ENCODE peak calls at places on chromosomes 12 and 14, in six cellular contexts. U, S, V, X, C and L are unnamed samples.

GRCh38 chr12:132191715-132192553 is 47.7 kb downstream of the NOC4L start:
- DNase-seq in U (no peak), S (no peak), V (no peak), X (no peak), C (no peak), L (no peak)

GRCh38 chr12:131390408-131391100 is 320.3 kb upstream of the SFSWAP start:
- DNase-seq in U (no peak), S (no peak), V (no peak), X (no peak), C (no peak), L (no peak)

GRCh38 chr12:122880668-122881067 is 15.3 kb downstream of the VPS37B start:
- DNase-seq in U (no peak), S (peak), V (no peak), X (no peak), C (peak), L (no peak)

GRCh38 chr12:52147367-52147972 is 44.3 kb downstream of the KRT80 start:
- DNase-seq in U (no peak), S (no peak), V (peak), X (no peak), C (peak), L (peak)

GRCh38 chr12:3446653-3447270 is 44.2 kb upstream of the PRMT8 start:
- DNase-seq in U (no peak), S (no peak), V (no peak), X (no peak), C (no peak), L (no peak)

GRCh38 chr14:92890830-92891598 is 31.9 kb upstream of the CHGA start:
- DNase-seq in U (peak), S (no peak), V (no peak), X (no peak), C (no peak), L (no peak)

GRCh38 chr14:68819260-68819691 is 26.4 kb upstream of the ZFP36L1 start:
- DNase-seq in U (no peak), S (no peak), V (peak), X (no peak), C (peak), L (peak)

GRCh38 chr14:75906680-75907280 is 75.0 kb downstream of the TGFB3 start:
- DNase-seq in U (peak), S (peak), V (no peak), X (peak), C (peak), L (peak)

GRCh38 chr12:9866786-9867379 is 2.3 kb downstream of the CLEC2B start:
- DNase-seq in U (no peak), S (no peak), V (no peak), X (no peak), C (no peak), L (no peak)

GRCh38 chr12:10140001-10140400 is 10.0 kb upstream of the CLEC7A start:
- DNase-seq in U (peak), S (peak), V (no peak), X (no peak), C (peak), L (no peak)

GRCh38 chr12:95970905-95971304 is 25.2 kb downstream of the HAL start:
- DNase-seq in U (no peak), S (no peak), V (peak), X (no peak), C (no peak), L (no peak)

GRCh38 chr12:45655186-45655585 is 74.3 kb upstream of the ARID2 start:
- DNase-seq in U (peak), S (peak), V (peak), X (no peak), C (peak), L (no peak)

GRCh38 chr12:113474635-113475436 is 3.2 kb upstream of the LHX5 start:
- DNase-seq in U (no peak), S (no peak), V (no peak), X (no peak), C (no peak), L (no peak)

GRCh38 chr12:55760663-55761062 is 17.7 kb downstream of the GDF11 start:
- DNase-seq in U (no peak), S (no peak), V (no peak), X (no peak), C (no peak), L (no peak)

GRCh38 chr12:51866762-51867161 is 18.2 kb upstream of the FIGNL2 start:
- DNase-seq in U (no peak), S (no peak), V (no peak), X (no peak), C (no peak), L (no peak)

GRCh38 chr12:49552014-49552413 is 13.2 kb downstream of the KCNH3 start:
- DNase-seq in U (no peak), S (peak), V (no peak), X (no peak), C (no peak), L (no peak)

GRCh38 chr12:68971404-68971803 is 38.4 kb upstream of the CPM start:
- DNase-seq in U (no peak), S (no peak), V (peak), X (no peak), C (peak), L (peak)

GRCh38 chr14:105748204-105748578 is 221.8 kb downstream of the TMEM121 start:
- DNase-seq in U (no peak), S (peak), V (no peak), X (no peak), C (no peak), L (no peak)

GRCh38 chr14:51614707-51615106 is 37.0 kb upstream of the FRMD6 start:
- DNase-seq in U (peak), S (no peak), V (no peak), X (no peak), C (peak), L (no peak)

GRCh38 chr12:15852383-15852782 is 29.8 kb upstream of the STRAP start:
- DNase-seq in U (no peak), S (no peak), V (peak), X (no peak), C (peak), L (no peak)

GRCh38 chr14:100815478-100816285 is 10.2 kb upstream of the MEG3 start:
- DNase-seq in U (no peak), S (no peak), V (no peak), X (no peak), C (peak), L (no peak)

GRCh38 chr14:56797569-56798446 is 12.5 kb downstream of the OTX2 start:
- DNase-seq in U (no peak), S (no peak), V (no peak), X (no peak), C (no peak), L (peak)

GRCh38 chr14:74917646-74918081 is 5.4 kb downstream of the RPS6KL1 start:
- DNase-seq in U (no peak), S (no peak), V (no peak), X (no peak), C (no peak), L (no peak)

GRCh38 chr12:124852329-124852831 is 11.3 kb downstream of the SCARB1 start:
- DNase-seq in U (no peak), S (no peak), V (no peak), X (no peak), C (no peak), L (peak)

GRCh38 chr12:100574262-100575074 is 984 bp downstream of the GAS2L3 start:
- DNase-seq in U (no peak), S (no peak), V (no peak), X (no peak), C (peak), L (peak)

GRCh38 chr14:80982711-80983110 is 27.3 kb downstream of the TSHR start:
- DNase-seq in U (no peak), S (no peak), V (no peak), X (no peak), C (no peak), L (no peak)

GRCh38 chr12:12717586-12718381 is 616 bp downstream of the CDKN1B start:
- DNase-seq in U (no peak), S (peak), V (no peak), X (no peak), C (peak), L (peak)

GRCh38 chr14:29836395-29836794 is 91.3 kb downstream of the PRKD1 start:
- DNase-seq in U (no peak), S (no peak), V (no peak), X (no peak), C (no peak), L (no peak)

GRCh38 chr14:69693823-69694729 is 72.9 kb upstream of the SRSF5 start:
- DNase-seq in U (no peak), S (no peak), V (no peak), X (no peak), C (no peak), L (no peak)

GRCh38 chr14:68783408-68784297 is 9.2 kb downstream of the ZFP36L1 start:
- DNase-seq in U (no peak), S (no peak), V (no peak), X (no peak), C (no peak), L (no peak)

GRCh38 chr12:114625294-114625851 is 58.6 kb downstream of the TBX3 start:
- DNase-seq in U (no peak), S (no peak), V (no peak), X (peak), C (peak), L (no peak)